ENCODE peak calls at places on chromosomes 4 and X, in nine cellular contexts. D, Z, R, S, E, T, G, X and Y are unnamed samples.

GRCh38 chrX:23737413-23737812 is 5.7 kb downstream of the ACOT9 start:
- DNase-seq in E (no peak), T (no peak), G (no peak), R (no peak), Z (peak; percentile 39), D (no peak), X (no peak), S (no peak), Y (no peak)

GRCh38 chrX:68763481-68763880 is 65.3 kb upstream of the EFNB1 start:
- DNase-seq in D (no peak), E (no peak), X (no peak), G (no peak), S (no peak), Z (no peak), T (no peak), R (no peak), Y (no peak)

GRCh38 chrX:133653363-133653762 is 238.1 kb upstream of the GPC4 start:
- DNase-seq in Z (no peak), T (peak; percentile 52), E (no peak), R (no peak), G (no peak), S (no peak), D (no peak), X (no peak), Y (no peak)

GRCh38 chr4:6111354-6111930 is 88.9 kb downstream of the JAKMIP1 start:
- DNase-seq in Z (no peak), S (no peak), D (no peak), G (no peak), T (no peak), R (no peak), X (no peak), E (no peak), Y (no peak)

GRCh38 chr4:6383929-6384328 is 88.5 kb downstream of the PPP2R2C start:
- DNase-seq in D (no peak), E (no peak), G (no peak), Z (no peak), T (no peak), S (no peak), X (no peak), R (no peak), Y (no peak)

GRCh38 chr4:7067147-7067522 is 729 bp downstream of the GRPEL1 start:
- DNase-seq in R (no peak), G (no peak), X (peak; percentile 46), D (no peak), Z (peak; percentile 39), E (peak; percentile 30), T (no peak), S (no peak), Y (no peak)

GRCh38 chr4:86366920-86367319 is 7.1 kb upstream of the MAPK10 start:
- DNase-seq in Z (no peak), D (no peak), G (no peak), E (no peak), T (no peak), R (no peak), X (no peak), S (no peak), Y (no peak)

GRCh38 chrX:70479197-70479969 is 34.7 kb downstream of the DLG3 start:
- DNase-seq in S (no peak), G (no peak), D (no peak), Z (peak; percentile 19), T (no peak), E (no peak), R (no peak), X (no peak), Y (no peak)

GRCh38 chr4:15400911-15401671 is 26.7 kb upstream of the C1QTNF7 start:
- DNase-seq in G (peak; percentile 73), Z (peak; percentile 94), R (no peak), S (peak; percentile 33), T (no peak), X (peak; percentile 72), E (no peak), D (peak; percentile 82), Y (peak; percentile 45)

GRCh38 chr4:123995939-123996338 is 599.3 kb downstream of the SPRY1 start:
- DNase-seq in D (no peak), T (peak; percentile 60), G (no peak), R (no peak), X (peak; percentile 41), E (no peak), Z (peak; percentile 49), S (no peak), Y (peak; percentile 40)

GRCh38 chrX:56231706-56232105 is 450 bp upstream of the KLF8 start:
- DNase-seq in G (no peak), T (no peak), D (no peak), X (no peak), Z (no peak), S (no peak), R (no peak), E (no peak), Y (no peak)